ENCODE peak calls at places on chromosomes 2 and 18, in nine cellular contexts. M is BE2C, C is HFFc6, P is cardiac muscle cell, A is dorsolateral prefrontal cortex, R is psoas muscle, G is OCI-LY7, D is fibroblast of mammary gland, Z is lower lobe of right lung. O is an unnamed sample.
A peak's percentile ranks its signal among the peaks of the same experiment; 100 is the strongest.

GRCh38 chr18:44599409-44599808 is 81.3 kb upstream of the SETBP1 start:
- DNase-seq in M (no peak), D (peak; percentile 54), G (no peak), Z (no peak), A (peak; percentile 72), P (no peak), C (no peak), R (no peak), O (no peak)

GRCh38 chr18:9413586-9413985 is 61.7 kb upstream of the RALBP1 start:
- DNase-seq in M (no peak), R (no peak), A (no peak), G (no peak), Z (no peak), C (peak; percentile 59), P (no peak), D (peak; percentile 89), O (no peak)

GRCh38 chr2:1644427-1644826 is 99.9 kb downstream of the PXDN start:
- DNase-seq in P (no peak), R (peak; percentile 12), M (no peak), Z (no peak), G (no peak), D (no peak), C (no peak), A (no peak), O (no peak)

GRCh38 chr2:7725132-7725849 is 808.1 kb downstream of the RNF144A start:
- DNase-seq in A (no peak), M (no peak), C (no peak), R (no peak), Z (no peak), P (peak; percentile 25), D (peak; percentile 40), G (peak; percentile 14), O (no peak)

GRCh38 chr2:165874445-165875039 is 79.0 kb downstream of the TTC21B start:
- DNase-seq in P (peak; percentile 65), M (no peak), C (peak; percentile 66), D (peak; percentile 68), R (no peak), Z (no peak), A (no peak), G (peak; percentile 81), O (peak; percentile 57)

GRCh38 chr2:16140771-16141640 is 200.7 kb downstream of the MYCN start:
- DNase-seq in D (no peak), M (peak; percentile 100), R (no peak), P (no peak), G (no peak), Z (no peak), C (no peak), A (peak; percentile 37), O (no peak)

GRCh38 chr2:21317131-21317530 is 193.4 kb downstream of the TDRD15 start:
- DNase-seq in G (peak; percentile 65), C (no peak), M (peak; percentile 73), P (peak; percentile 87), Z (peak; percentile 48), A (peak; percentile 42), D (peak; percentile 12), R (peak; percentile 42), O (peak; percentile 49)

GRCh38 chr2:205908491-205909193 is 177.3 kb downstream of the INO80D start:
- DNase-seq in R (no peak), M (no peak), D (no peak), C (no peak), Z (no peak), A (no peak), P (no peak), G (no peak), O (no peak)

GRCh38 chr2:240786355-240786841 is 33.6 kb downstream of the KIF1A start:
- DNase-seq in R (peak; percentile 33), Z (peak; percentile 23), A (peak; percentile 24), D (no peak), G (no peak), C (no peak), P (no peak), M (peak; percentile 7), O (no peak)

GRCh38 chr2:240788482-240788881 is 31.5 kb downstream of the KIF1A start:
- DNase-seq in G (no peak), Z (no peak), A (peak; percentile 8), M (peak; percentile 3), R (no peak), D (no peak), C (no peak), P (no peak), O (no peak)

GRCh38 chr2:240787521-240788472 is 32.2 kb downstream of the KIF1A start:
- DNase-seq in R (peak; percentile 35), M (peak; percentile 4), C (no peak), P (no peak), A (peak; percentile 24), D (no peak), G (no peak), Z (peak; percentile 32), O (no peak)

GRCh38 chr2:240785424-240786335 is 34.3 kb downstream of the KIF1A start:
- DNase-seq in Z (peak; percentile 28), M (peak; percentile 9), C (no peak), D (no peak), A (peak; percentile 24), R (peak; percentile 35), G (no peak), P (no peak), O (no peak)

DNA sequence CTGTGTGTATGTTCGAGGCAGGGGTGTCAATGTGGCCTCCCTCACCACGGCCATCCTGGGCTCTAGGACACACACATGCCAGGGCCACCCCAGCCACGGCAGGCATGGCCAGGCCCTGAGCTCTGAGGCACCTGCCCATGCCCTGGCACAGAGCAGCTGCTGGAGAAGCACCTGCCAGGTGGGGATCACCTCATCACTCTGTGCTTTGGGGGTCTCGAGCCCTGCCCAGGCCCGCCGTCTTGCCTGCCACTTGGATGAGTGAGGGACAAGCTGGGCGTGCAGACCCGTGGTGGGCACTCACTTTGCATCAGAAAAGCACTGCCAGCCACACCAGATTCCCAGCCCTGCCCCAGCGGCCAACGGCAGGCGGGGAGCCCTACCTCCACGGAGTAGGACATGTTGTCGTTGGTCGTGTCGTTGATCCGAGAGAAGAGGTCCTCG is 33.1 kb downstream of the KIF1A start:
- DNase-seq in R (peak; percentile 35), D (no peak), A (peak; percentile 19), Z (peak; percentile 39), M (peak; percentile 4), P (no peak), C (no peak), G (no peak), O (no peak)
- TF ChIP-seq CTCF in R (no peak), D (no peak), A (no peak), Z (no peak), M (no peak), P (no peak), C (no peak), G (no peak), O (no peak)

GRCh38 chr2:108928660-108929377 is 60.2 kb downstream of the EDAR start:
- DNase-seq in Z (no peak), A (no peak), G (no peak), R (no peak), C (no peak), D (no peak), M (no peak), P (no peak), O (no peak)

GRCh38 chr2:108926561-108927380 is 62.2 kb downstream of the EDAR start:
- DNase-seq in A (no peak), Z (no peak), C (no peak), G (no peak), M (no peak), R (no peak), P (no peak), D (no peak), O (no peak)

GRCh38 chr2:108929896-108930425 is 59.1 kb downstream of the EDAR start:
- DNase-seq in Z (no peak), M (no peak), R (no peak), A (no peak), D (no peak), P (no peak), G (no peak), C (no peak), O (no peak)

GRCh38 chr2:108927405-108927804 is 61.6 kb downstream of the EDAR start:
- DNase-seq in C (no peak), M (no peak), G (no peak), R (no peak), P (no peak), Z (no peak), A (no peak), D (no peak), O (no peak)

DNA sequence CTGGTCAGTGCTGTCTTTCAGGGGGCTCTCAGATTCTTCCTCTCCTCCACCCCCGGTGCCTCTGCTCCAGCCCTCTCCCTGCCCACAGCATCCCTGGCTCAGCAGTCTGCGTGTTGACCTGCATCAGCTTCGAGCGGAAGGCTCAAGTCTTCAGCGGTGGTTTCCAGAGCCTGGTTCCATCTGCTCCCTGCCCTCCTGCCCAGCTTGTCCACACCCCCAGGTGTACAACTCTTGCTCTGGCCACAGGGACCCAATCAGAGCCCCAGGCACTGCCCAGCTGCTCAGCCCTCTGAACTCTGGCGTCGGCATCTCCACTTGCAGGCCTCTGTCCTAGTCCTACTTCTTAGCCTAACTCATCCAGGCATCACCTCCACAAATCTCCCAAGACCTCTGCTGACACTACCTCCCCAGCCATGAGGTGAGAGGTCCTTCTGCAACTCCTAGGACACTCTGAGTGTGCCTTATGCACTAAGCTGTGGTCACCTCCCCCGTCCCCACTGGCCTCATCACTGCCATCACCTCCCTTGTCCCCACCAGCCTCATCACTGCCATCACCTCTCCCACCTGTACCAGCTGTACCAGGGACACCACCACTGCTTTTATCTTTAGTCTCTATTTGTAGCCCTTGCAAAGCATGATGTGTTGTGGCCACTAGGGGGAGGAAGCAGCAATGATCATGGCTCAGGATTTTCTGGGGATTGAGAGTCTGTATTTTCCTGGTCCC is 60.9 kb downstream of the EDAR start:
- DNase-seq in R (no peak), M (peak; percentile 40), A (no peak), P (peak; percentile 73), C (peak; percentile 59), G (peak; percentile 32), D (peak; percentile 58), Z (no peak), O (peak; percentile 57)
- TF ChIP-seq CTCF in R (peak; percentile 50), M (peak; percentile 72), A (peak; percentile 78), P (peak; percentile 95), C (peak; percentile 93), G (peak; percentile 86), D (peak; percentile 93), Z (peak; percentile 73), O (peak; percentile 69)

GRCh38 chr2:232538671-232539070 is 821 bp upstream of the CHRNG start:
- DNase-seq in M (no peak), C (no peak), R (peak; percentile 42), P (no peak), Z (peak; percentile 46), G (no peak), A (no peak), D (no peak), O (no peak)

GRCh38 chr2:232534940-232535735 is 4.4 kb upstream of the CHRNG start:
- DNase-seq in P (no peak), M (no peak), Z (peak; percentile 35), G (no peak), R (peak; percentile 49), D (no peak), A (peak; percentile 14), C (no peak), O (no peak)

GRCh38 chr2:232535761-232536530 is 3.5 kb upstream of the CHRNG start:
- DNase-seq in R (peak; percentile 13), A (no peak), P (no peak), C (no peak), D (no peak), M (no peak), Z (no peak), G (no peak), O (no peak)

GRCh38 chr2:232537499-232537898 is 2.0 kb upstream of the CHRNG start:
- DNase-seq in P (no peak), M (no peak), R (peak; percentile 68), Z (peak; percentile 32), C (no peak), A (no peak), D (no peak), G (no peak), O (no peak)

GRCh38 chr2:232537079-232537478 is 2.4 kb upstream of the CHRNG start:
- DNase-seq in A (no peak), M (no peak), R (peak; percentile 56), C (no peak), D (no peak), P (peak; percentile 52), G (peak; percentile 44), Z (peak; percentile 54), O (no peak)
- TF ChIP-seq CTCF in A (no peak), M (peak; percentile 50), R (peak; percentile 53), C (peak; percentile 63), D (peak; percentile 28), P (peak; percentile 31), G (peak; percentile 78), Z (peak; percentile 37), O (no peak)

GRCh38 chr2:64768426-64769033 is 114.8 kb upstream of the SERTAD2 start:
- DNase-seq in Z (no peak), D (no peak), R (no peak), P (no peak), M (no peak), C (no peak), A (no peak), G (peak; percentile 13), O (no peak)

GRCh38 chr2:64771726-64772125 is 118.0 kb upstream of the SERTAD2 start:
- DNase-seq in Z (no peak), P (no peak), C (no peak), R (no peak), A (no peak), D (no peak), G (no peak), M (no peak), O (no peak)

GRCh38 chr2:64770137-64770780 is 116.5 kb upstream of the SERTAD2 start:
- DNase-seq in P (no peak), R (no peak), M (no peak), D (peak; percentile 80), G (no peak), C (peak; percentile 61), A (no peak), Z (no peak), O (no peak)

GRCh38 chr2:64769392-64770044 is 115.8 kb upstream of the SERTAD2 start:
- DNase-seq in R (no peak), M (no peak), G (no peak), A (no peak), D (no peak), P (no peak), C (no peak), Z (no peak), O (no peak)

DNA sequence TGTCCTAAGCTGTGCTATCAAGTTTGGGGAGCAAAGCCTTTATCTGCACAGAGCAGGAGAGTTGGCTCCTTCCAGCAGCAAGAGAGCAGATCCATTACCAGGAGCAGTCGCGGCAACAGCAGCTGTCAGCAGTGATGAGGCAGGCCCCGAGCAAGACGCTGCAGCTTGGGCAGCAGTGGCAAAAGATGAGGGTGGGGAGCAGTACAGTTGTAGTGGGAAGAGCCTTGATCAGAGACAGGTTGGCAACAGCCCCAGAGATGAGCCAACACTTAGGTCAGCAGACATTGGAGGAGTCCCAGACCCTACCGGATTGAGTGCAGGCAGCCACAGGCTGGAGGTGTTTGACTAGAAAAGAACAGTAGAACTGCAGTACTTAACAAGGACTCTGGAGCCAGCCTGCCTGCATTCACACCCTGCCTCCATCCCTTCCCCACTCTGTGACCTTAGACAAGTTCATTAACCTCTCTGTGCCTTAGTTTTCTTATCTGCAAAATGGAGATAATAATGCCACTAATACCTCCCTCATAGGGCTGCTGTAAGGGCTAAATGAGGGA is 117.1 kb upstream of the SERTAD2 start:
- DNase-seq in G (no peak), A (peak; percentile 41), D (peak; percentile 99), R (peak; percentile 69), Z (no peak), M (peak; percentile 12), P (no peak), C (peak; percentile 91), O (no peak)
- TF ChIP-seq CTCF in G (no peak), A (no peak), D (peak; percentile 6), R (no peak), Z (no peak), M (no peak), P (no peak), C (no peak), O (no peak)

O was measured in GM20000.